ENCODE peak calls at places on chromosomes 7 and 10, in nine cellular contexts. A is coronary artery, T is left ventricle myocardium inferior, V is suprapubic skin, K is GM12865, Y is lung, M is esophagus squamous epithelium, J is WERI-Rb-1, N is fibroblast of mammary gland. C is an unnamed sample.

GRCh38 chr10:61754553-61755540 is 92.1 kb downstream of the CABCOCO1 start:
- DNase-seq in J (no peak), N (no peak), Y (no peak), A (no peak), T (no peak), K (no peak), M (no peak), V (no peak), C (no peak)

GRCh38 chr10:96638696-96639095 is 51.9 kb upstream of the TM9SF3 start:
- DNase-seq in N (no peak), T (no peak), J (no peak), V (no peak), Y (no peak), K (no peak), M (no peak), A (no peak), C (no peak)

GRCh38 chr10:121927361-121927840 is 430 bp downstream of the ATE1 start:
- DNase-seq in K (peak; percentile 58), N (peak; percentile 63), M (no peak), V (peak; percentile 83), J (peak; percentile 60), A (no peak), T (peak; percentile 60), Y (peak; percentile 34), C (peak; percentile 30)

GRCh38 chr10:73648975-73649829 is 6.6 kb downstream of the SYNPO2L start:
- DNase-seq in N (no peak), V (no peak), K (no peak), M (no peak), J (no peak), T (no peak), A (no peak), Y (no peak), C (no peak)

GRCh38 chr10:74067373-74068370 is 69.8 kb downstream of the VCL start:
- DNase-seq in J (no peak), N (peak; percentile 60), Y (no peak), K (no peak), V (no peak), T (no peak), A (no peak), M (no peak), C (peak; percentile 78)

GRCh38 chr10:121891103-121891502 is 36.7 kb downstream of the ATE1 start:
- DNase-seq in V (no peak), N (no peak), A (no peak), K (no peak), T (no peak), Y (no peak), M (no peak), J (no peak), C (no peak)

GRCh38 chr10:60260321-60260720 is 129.4 kb downstream of the ANK3 start:
- DNase-seq in V (no peak), Y (no peak), M (no peak), N (no peak), K (no peak), J (no peak), A (no peak), T (no peak), C (no peak)

GRCh38 chr7:291302-292092 is 1.5 kb downstream of the FOXL3 start:
- DNase-seq in A (no peak), K (no peak), M (no peak), N (no peak), Y (no peak), V (peak; percentile 57), T (no peak), J (no peak), C (no peak)

GRCh38 chr10:30046476-30046875 is 12.9 kb downstream of the JCAD start:
- DNase-seq in T (no peak), Y (no peak), M (no peak), V (no peak), A (no peak), K (no peak), J (no peak), N (no peak), C (no peak)

GRCh38 chr10:35300063-35300699 is 36.1 kb upstream of the CCNY start:
- DNase-seq in T (peak; percentile 23), A (no peak), M (no peak), J (no peak), N (peak; percentile 97), Y (no peak), K (peak; percentile 78), V (peak; percentile 85), C (peak; percentile 88)

DNA sequence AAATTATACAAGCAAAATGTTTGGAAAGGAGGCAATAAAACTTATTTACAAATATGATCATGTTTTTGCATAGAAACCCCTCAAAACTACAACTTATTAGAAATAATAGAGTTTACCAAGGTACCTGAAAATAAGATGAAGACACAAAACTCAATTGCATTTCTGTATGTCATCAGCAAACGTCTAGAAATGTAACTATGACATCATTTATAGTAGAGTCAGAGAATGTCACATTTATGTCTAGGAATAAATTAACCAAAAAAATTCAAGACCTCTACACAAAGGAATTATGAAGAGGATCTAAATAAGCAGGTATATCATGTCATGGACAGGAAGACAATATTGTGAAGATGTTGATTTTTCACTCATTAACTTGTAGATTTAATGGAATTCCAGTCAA is 81.1 kb downstream of the PALS2 start:
- DNase-seq in Y (no peak), N (no peak), T (no peak), J (no peak), K (no peak), M (no peak), V (no peak), A (no peak), C (no peak)
- H3K4me3 ChIP-seq in Y (no peak overlapping the region), N (no peak overlapping the region), T (no peak overlapping the region), J (no peak overlapping the region), K (no peak overlapping the region), M (no peak overlapping the region), V (no peak overlapping the region), A (no peak overlapping the region), C (no peak overlapping the region)

DNA sequence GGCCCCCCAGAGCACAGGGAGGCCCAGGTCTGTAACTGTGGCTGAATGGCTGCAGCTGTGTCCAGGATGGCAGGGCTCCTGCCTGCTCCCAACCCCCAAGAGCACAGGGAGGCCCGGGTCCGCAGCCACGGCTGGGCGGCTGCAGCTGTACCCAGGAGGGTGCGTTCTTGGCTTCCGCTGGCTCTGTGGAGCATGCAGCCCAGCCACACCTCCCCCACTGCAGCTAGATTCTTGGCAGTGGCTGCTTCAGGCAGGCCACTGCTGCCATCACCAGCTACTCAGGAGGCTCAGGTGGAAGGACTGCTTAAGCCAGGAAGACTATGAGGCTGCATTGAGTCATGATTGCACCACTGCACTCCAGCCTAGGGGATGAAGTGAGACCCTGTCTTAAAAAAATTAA is 27.9 kb downstream of the C7orf25 start:
- DNase-seq in A (no peak), K (peak; percentile 46), N (peak; percentile 33), V (no peak), M (no peak), Y (peak; percentile 59), T (peak; percentile 28), J (no peak), C (no peak)
- TF ChIP-seq CTCF in A (no peak), K (no peak), N (no peak), V (no peak), M (no peak), Y (no peak), T (no peak), J (no peak), C (no peak)

GRCh38 chr10:4561301-4561700 is 264.7 kb upstream of the AKR1E2 start:
- DNase-seq in V (no peak), J (no peak), Y (no peak), K (no peak), M (no peak), N (no peak), T (no peak), A (no peak), C (no peak)

GRCh38 chr10:4555920-4556319 is 270.1 kb upstream of the AKR1E2 start:
- DNase-seq in K (no peak), V (no peak), N (no peak), Y (no peak), A (no peak), T (no peak), J (no peak), M (no peak), C (no peak)

DNA sequence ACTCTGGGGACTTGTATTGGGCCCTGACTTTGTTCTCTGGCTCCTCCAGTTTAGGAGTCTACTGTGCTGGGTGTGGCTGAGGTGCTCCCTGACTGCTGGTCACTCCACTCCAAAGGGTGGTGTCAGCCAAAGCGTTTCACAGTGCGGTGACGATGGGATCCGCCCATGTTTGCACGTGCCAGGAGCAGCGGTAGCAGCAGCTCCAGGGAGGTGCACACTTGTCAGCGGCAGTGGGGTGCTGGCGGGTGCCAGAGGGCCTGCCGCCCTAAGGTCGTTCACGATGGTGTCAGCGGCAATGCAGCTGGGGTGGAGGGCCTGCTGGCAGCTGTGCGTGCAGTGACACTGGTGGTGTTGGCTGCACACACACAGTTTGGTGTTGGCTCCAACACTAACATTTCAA is 268.5 kb upstream of the AKR1E2 start:
- DNase-seq in M (no peak), Y (no peak), A (no peak), J (no peak), K (no peak), T (no peak), N (no peak), V (no peak), C (no peak)
- H3K4me3 ChIP-seq in M (no peak overlapping the region), Y (no peak overlapping the region), A (no peak overlapping the region), J (no peak overlapping the region), K (no peak overlapping the region), T (no peak overlapping the region), N (no peak overlapping the region), V (no peak overlapping the region), C (no peak overlapping the region)

GRCh38 chr7:32042900-32043299 is 27.3 kb downstream of the PDE1C start:
- DNase-seq in T (no peak), V (no peak), J (no peak), N (no peak), Y (no peak), A (no peak), K (peak; percentile 23), M (no peak), C (no peak)

GRCh38 chr7:32036557-32036956 is 33.6 kb downstream of the PDE1C start:
- DNase-seq in J (no peak), M (no peak), Y (no peak), V (no peak), T (no peak), N (peak; percentile 21), K (peak; percentile 41), A (no peak), C (peak; percentile 15)

GRCh38 chr7:32037650-32038198 is 32.5 kb downstream of the PDE1C start:
- DNase-seq in J (no peak), N (no peak), K (peak; percentile 72), T (no peak), Y (no peak), V (no peak), A (no peak), M (no peak), C (no peak)

GRCh38 chr7:32043688-32044087 is 26.5 kb downstream of the PDE1C start:
- DNase-seq in T (no peak), N (peak; percentile 75), K (peak; percentile 35), Y (no peak), V (no peak), M (no peak), A (no peak), J (peak; percentile 39), C (peak; percentile 19)

DNA sequence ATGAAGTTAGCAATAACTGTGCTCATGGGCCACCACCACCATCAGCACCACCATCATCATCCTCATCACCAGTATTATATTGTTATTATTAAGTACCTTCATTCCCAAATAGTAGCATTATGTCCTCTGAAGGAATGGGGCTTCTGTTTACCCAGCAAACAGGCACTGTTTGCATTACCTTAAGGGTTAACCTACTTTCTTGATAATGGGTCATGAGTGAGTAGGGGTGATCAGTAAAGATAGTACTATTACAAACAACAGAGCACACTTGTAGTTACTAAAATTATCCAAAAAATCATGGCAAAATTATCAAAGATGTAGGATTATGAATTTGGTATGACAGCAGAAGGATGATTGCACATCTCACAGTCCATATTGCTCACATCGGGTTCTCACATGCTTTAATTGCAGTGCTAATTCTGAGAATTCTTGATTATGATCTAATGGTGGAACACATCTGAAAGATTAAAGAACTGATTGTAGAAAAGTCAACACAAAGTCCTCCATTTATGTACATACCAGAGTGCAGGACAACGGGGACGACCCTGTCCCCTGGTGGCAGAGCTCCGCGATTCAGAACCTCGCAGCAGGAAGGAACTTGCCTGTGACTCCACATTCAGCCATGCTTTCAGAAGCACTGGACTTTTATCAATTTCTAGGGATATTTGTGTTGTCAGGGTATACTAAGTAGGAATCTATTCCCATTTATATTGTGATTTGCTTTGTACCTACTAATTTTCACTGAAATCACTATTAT is 31.0 kb downstream of the PDE1C start:
- DNase-seq in K (no peak), T (no peak), J (peak; percentile 28), A (no peak), M (no peak), N (no peak), Y (no peak), V (no peak), C (no peak)
- TF ChIP-seq CTCF in K (no peak), T (peak; percentile 56), J (peak; percentile 38), A (no peak), M (no peak), N (no peak), Y (no peak), V (no peak), C (no peak)

C was measured in fibroblast of the aortic adventitia.